ENCODE peak calls at places on chromosomes 3 and 15, in four cellular contexts. B is upper lobe of left lung, X is cardiac fibroblast, Q is AG04449. H is an unnamed sample.

GRCh38 chr3:188071636-188072035 is 82.3 kb upstream of the LPP start:
- DNase-seq in B (no peak), X (no peak), Q (no peak), H (no peak)

GRCh38 chr3:105223815-105224214 is 142.9 kb upstream of the ALCAM start:
- DNase-seq in B (no peak), X (no peak), Q (no peak), H (no peak)

GRCh38 chr3:65483475-65483874 is 555.2 kb downstream of the MAGI1 start:
- DNase-seq in B (peak; percentile 67), X (peak; percentile 67), Q (peak; percentile 7), H (no peak)

GRCh38 chr3:14834121-14834520 is 15.4 kb downstream of the FGD5 start:
- DNase-seq in B (no peak), X (no peak), Q (no peak), H (no peak)

GRCh38 chr15:81279621-81280051 is 44.3 kb downstream of the STARD5 start:
- DNase-seq in B (no peak), X (peak; percentile 34), Q (no peak), H (no peak)

GRCh38 chr15:65209701-65210643 is 1.3 kb downstream of the CILP start:
- DNase-seq in B (no peak), X (no peak), Q (no peak), H (no peak)

GRCh38 chr3:189108032-189108431 is 63.7 kb upstream of the TPRG1 start:
- DNase-seq in B (no peak), X (no peak), Q (peak; percentile 26), H (no peak)

GRCh38 chr15:80996247-80996646 is 4.5 kb upstream of the TLNRD1 start:
- DNase-seq in B (no peak), X (peak; percentile 24), Q (no peak), H (no peak)

GRCh38 chr3:45939341-45939771 is 3.9 kb upstream of the CXCR6 start:
- DNase-seq in B (peak; percentile 18), X (no peak), Q (no peak), H (no peak)

GRCh38 chr3:144989756-144990155 is 1018.1 kb downstream of the DIPK2A start:
- DNase-seq in B (no peak), X (peak; percentile 6), Q (no peak), H (no peak)

GRCh38 chr15:97893988-97894387 is 66.5 kb upstream of the ARRDC4 start:
- DNase-seq in B (no peak), X (no peak), Q (no peak), H (no peak)

GRCh38 chr3:39361252-39361927 is 21.8 kb upstream of the SLC25A38 start:
- DNase-seq in B (no peak), X (no peak), Q (no peak), H (no peak)

GRCh38 chr15:57376695-57377477 is 581 bp downstream of the CGNL1 start:
- DNase-seq in B (peak; percentile 73), X (peak; percentile 34), Q (no peak), H (no peak)

GRCh38 chr3:12438318-12438717 is 46.0 kb upstream of the TSEN2 start:
- DNase-seq in B (no peak), X (no peak), Q (no peak), H (no peak)

GRCh38 chr3:12705981-12706380 is 42.1 kb upstream of the RAF1 start:
- DNase-seq in B (no peak), X (peak; percentile 51), Q (no peak), H (no peak)

GRCh38 chr3:20575153-20575552 is 389.1 kb upstream of the SGO1 start:
- DNase-seq in B (no peak), X (peak; percentile 64), Q (peak; percentile 62), H (no peak)

GRCh38 chr15:81281925-81282895 is 41.7 kb downstream of the STARD5 start:
- DNase-seq in B (no peak), X (no peak), Q (no peak), H (no peak)

GRCh38 chr3:143478124-143478693 is 358.6 kb downstream of the CHST2 start:
- DNase-seq in B (peak; percentile 44), X (no peak), Q (no peak), H (no peak)

GRCh38 chr15:40443846-40444245 is 3.1 kb downstream of the BAHD1 start:
- DNase-seq in B (peak; percentile 37), X (no peak), Q (no peak), H (no peak)

GRCh38 chr15:40444741-40445140 is 4.0 kb downstream of the BAHD1 start:
- DNase-seq in B (no peak), X (no peak), Q (no peak), H (no peak)

GRCh38 chr15:40446144-40446543 is 5.4 kb downstream of the BAHD1 start:
- DNase-seq in B (no peak), X (no peak), Q (no peak), H (no peak)

GRCh38 chr15:40443255-40443654 is 2.5 kb downstream of the BAHD1 start:
- DNase-seq in B (peak; percentile 42), X (no peak), Q (no peak), H (no peak)

GRCh38 chr15:40445411-40446055 is 4.8 kb downstream of the BAHD1 start:
- DNase-seq in B (no peak), X (peak; percentile 26), Q (peak; percentile 47), H (no peak)
- TF ChIP-seq CTCF in B (no peak), X (no peak), Q (no peak), H (no peak)

GRCh38 chr3:62318365-62318751 is 55.0 kb downstream of the FEZF2 start:
- DNase-seq in B (no peak), X (no peak), Q (no peak), H (no peak)

GRCh38 chr3:62318752-62319569 is 54.4 kb downstream of the FEZF2 start:
- DNase-seq in B (peak; percentile 76), X (peak; percentile 88), Q (peak; percentile 16), H (peak; percentile 32)

GRCh38 chr3:62319570-62320243 is 53.6 kb downstream of the FEZF2 start:
- DNase-seq in B (no peak), X (no peak), Q (no peak), H (no peak)

GRCh38 chr3:62312201-62312600 is 61.1 kb downstream of the FEZF2 start:
- DNase-seq in B (no peak), X (peak; percentile 2), Q (no peak), H (no peak)

GRCh38 chr3:62316525-62316924 is 56.8 kb downstream of the FEZF2 start:
- DNase-seq in B (no peak), X (no peak), Q (no peak), H (no peak)
- TF ChIP-seq CTCF in B (no peak), X (no peak), Q (no peak), H (no peak)

GRCh38 chr3:52512727-52513126 is 17.6 kb downstream of the STAB1 start:
- DNase-seq in B (no peak), X (no peak), Q (no peak), H (no peak)

GRCh38 chr3:52507359-52507758 is 12.2 kb downstream of the STAB1 start:
- DNase-seq in B (no peak), X (peak; percentile 52), Q (peak; percentile 19), H (no peak)

GRCh38 chr3:52511509-52511908 is 16.4 kb downstream of the STAB1 start:
- DNase-seq in B (no peak), X (no peak), Q (no peak), H (no peak)

GRCh38 chr3:52512105-52512504 is 17.0 kb downstream of the STAB1 start:
- DNase-seq in B (no peak), X (no peak), Q (no peak), H (no peak)

DNA sequence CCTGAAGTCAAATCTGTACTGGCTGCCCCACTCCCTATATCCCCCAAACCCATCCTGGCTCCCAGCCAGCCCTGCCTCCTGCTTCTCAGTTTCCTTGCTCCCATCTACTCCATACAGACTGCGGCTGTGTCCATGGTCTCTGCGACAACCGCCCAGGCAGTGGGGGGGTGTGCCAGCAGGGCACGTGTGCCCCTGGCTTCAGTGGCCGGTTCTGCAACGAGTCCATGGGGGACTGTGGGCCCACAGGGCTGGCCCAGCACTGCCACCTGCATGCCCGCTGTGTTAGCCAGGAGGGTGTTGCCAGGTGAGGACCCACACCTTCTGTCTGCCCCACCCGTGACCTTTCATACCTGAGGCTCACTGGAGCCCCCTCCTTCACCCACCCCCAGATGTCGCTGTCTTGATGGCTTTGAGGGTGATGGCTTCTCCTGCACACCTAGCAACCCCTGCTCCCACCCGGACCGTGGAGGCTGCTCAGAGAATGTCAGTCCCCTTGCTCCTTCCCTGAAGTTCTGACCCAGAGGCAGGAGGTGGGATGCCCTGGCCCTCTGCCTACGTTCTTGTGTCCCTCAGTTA is 14.7 kb downstream of the STAB1 start:
- DNase-seq in B (no peak), X (no peak), Q (no peak), H (no peak)
- TF ChIP-seq CTCF in B (no peak), X (no peak), Q (no peak), H (no peak)

GRCh38 chr15:29115093-29115991 is 154.3 kb downstream of the NSMCE3 start:
- DNase-seq in B (no peak), X (peak; percentile 18), Q (no peak), H (no peak)
- TF ChIP-seq CTCF in B (no peak), X (peak; percentile 8), Q (peak; percentile 58), H (no peak)